ENCODE peak calls at places on chromosomes 4 and X, in four cellular contexts. One of them, this sample, is unnamed.
A peak's percentile ranks its signal among the peaks of the same experiment; 100 is the strongest.

GRCh38 chrX:53440631-53441517 is 6.7 kb upstream of the HSD17B10 start:
- DNase-seq in cardiac muscle cell: no peak
- DNase-seq in CD4-positive, alpha-beta T cell: no peak
- DNase-seq in substantia nigra: no peak
- DNase-seq in this sample: peak; percentile 87

GRCh38 chrX:139332441-139332840 is 198.1 kb upstream of the F9 start:
- DNase-seq in cardiac muscle cell: no peak
- DNase-seq in CD4-positive, alpha-beta T cell: no peak
- DNase-seq in substantia nigra: no peak
- DNase-seq in this sample: no peak

GRCh38 chrX:3493605-3494004 is 147.2 kb upstream of the MXRA5 start:
- DNase-seq in cardiac muscle cell: no peak
- DNase-seq in CD4-positive, alpha-beta T cell: no peak
- DNase-seq in substantia nigra: no peak
- DNase-seq in this sample: no peak

GRCh38 chr4:25020240-25020639 is 10.5 kb downstream of the LGI2 start:
- DNase-seq in cardiac muscle cell: no peak
- DNase-seq in CD4-positive, alpha-beta T cell: no peak
- DNase-seq in substantia nigra: no peak
- DNase-seq in this sample: no peak

GRCh38 chr4:182711211-182711610 is 206.0 kb downstream of the DCTD start:
- DNase-seq in cardiac muscle cell: no peak
- DNase-seq in CD4-positive, alpha-beta T cell: no peak
- DNase-seq in substantia nigra: no peak
- DNase-seq in this sample: no peak

GRCh38 chr4:54320826-54321320 is 91.8 kb downstream of the PDGFRA start:
- DNase-seq in cardiac muscle cell: no peak
- DNase-seq in CD4-positive, alpha-beta T cell: no peak
- DNase-seq in substantia nigra: no peak
- DNase-seq in this sample: no peak

GRCh38 chr4:40395166-40395900 is 60.2 kb downstream of the CHRNA9 start:
- DNase-seq in cardiac muscle cell: no peak
- DNase-seq in CD4-positive, alpha-beta T cell: no peak
- DNase-seq in substantia nigra: no peak
- DNase-seq in this sample: no peak

GRCh38 chrX:121109986-121110385 is 62.6 kb downstream of the GLUD2 start:
- DNase-seq in cardiac muscle cell: no peak
- DNase-seq in CD4-positive, alpha-beta T cell: no peak
- DNase-seq in substantia nigra: no peak
- DNase-seq in this sample: no peak

GRCh38 chrX:115311139-115311538 is 21.6 kb downstream of the LUZP4 start:
- DNase-seq in cardiac muscle cell: no peak
- DNase-seq in CD4-positive, alpha-beta T cell: no peak
- DNase-seq in substantia nigra: no peak
- DNase-seq in this sample: no peak

GRCh38 chr4:2786152-2786671 is 6.7 kb upstream of the SH3BP2 start:
- DNase-seq in cardiac muscle cell: no peak
- DNase-seq in CD4-positive, alpha-beta T cell: no peak
- DNase-seq in substantia nigra: no peak
- DNase-seq in this sample: no peak

GRCh38 chr4:40995850-40996249 is 218.5 kb downstream of the APBB2 start:
- DNase-seq in cardiac muscle cell: no peak
- DNase-seq in CD4-positive, alpha-beta T cell: no peak
- DNase-seq in substantia nigra: no peak
- DNase-seq in this sample: no peak

GRCh38 chr4:27048350-27049100 is 187.9 kb downstream of the STIM2 start:
- DNase-seq in cardiac muscle cell: peak; percentile 47
- DNase-seq in CD4-positive, alpha-beta T cell: no peak
- DNase-seq in substantia nigra: no peak
- DNase-seq in this sample: no peak

GRCh38 chr4:133148690-133149363 is at the start of gene PCDH10:
- DNase-seq in cardiac muscle cell: peak; percentile 96
- DNase-seq in CD4-positive, alpha-beta T cell: no peak
- DNase-seq in substantia nigra: peak; percentile 97
- DNase-seq in this sample: peak; percentile 82

GRCh38 chr4:7865533-7865932 is 74.1 kb downstream of the AFAP1 start:
- DNase-seq in cardiac muscle cell: no peak
- DNase-seq in CD4-positive, alpha-beta T cell: no peak
- DNase-seq in substantia nigra: no peak
- DNase-seq in this sample: no peak

GRCh38 chr4:7244343-7244680 is 52.0 kb downstream of the SORCS2 start:
- DNase-seq in cardiac muscle cell: no peak
- DNase-seq in CD4-positive, alpha-beta T cell: no peak
- DNase-seq in substantia nigra: peak; percentile 12
- DNase-seq in this sample: peak; percentile 76

GRCh38 chrX:40107291-40108083 is 9.7 kb upstream of the BCOR start:
- DNase-seq in cardiac muscle cell: peak; percentile 73
- DNase-seq in CD4-positive, alpha-beta T cell: no peak
- DNase-seq in substantia nigra: peak; percentile 21
- DNase-seq in this sample: peak; percentile 91

GRCh38 chr4:5489260-5489659 is 219.1 kb downstream of the EVC2 start:
- DNase-seq in cardiac muscle cell: no peak
- DNase-seq in CD4-positive, alpha-beta T cell: no peak
- DNase-seq in substantia nigra: no peak
- DNase-seq in this sample: no peak

GRCh38 chrX:150361777-150362351 is 1.3 kb upstream of the MAMLD1 start:
- DNase-seq in cardiac muscle cell: no peak
- DNase-seq in CD4-positive, alpha-beta T cell: no peak
- DNase-seq in substantia nigra: no peak
- DNase-seq in this sample: no peak

GRCh38 chr4:20598626-20599025 is 101.6 kb upstream of the PACRGL start:
- DNase-seq in cardiac muscle cell: no peak
- DNase-seq in CD4-positive, alpha-beta T cell: no peak
- DNase-seq in substantia nigra: no peak
- DNase-seq in this sample: no peak

GRCh38 chr4:61202100-61202637 is 2.0 kb downstream of the ADGRL3 start:
- DNase-seq in cardiac muscle cell: peak; percentile 32
- DNase-seq in CD4-positive, alpha-beta T cell: no peak
- DNase-seq in substantia nigra: peak; percentile 36
- DNase-seq in this sample: peak; percentile 83

GRCh38 chr4:152099061-152099425 is 338.2 kb upstream of the GATB start:
- DNase-seq in cardiac muscle cell: no peak
- DNase-seq in CD4-positive, alpha-beta T cell: no peak
- DNase-seq in substantia nigra: no peak
- DNase-seq in this sample: no peak

GRCh38 chr4:175273995-175274753 is 356.0 kb downstream of the ADAM29 start:
- DNase-seq in cardiac muscle cell: no peak
- DNase-seq in CD4-positive, alpha-beta T cell: no peak
- DNase-seq in substantia nigra: no peak
- DNase-seq in this sample: no peak

GRCh38 chrX:22389544-22390243 is 117.0 kb downstream of the CBLL2 start:
- DNase-seq in cardiac muscle cell: no peak
- DNase-seq in CD4-positive, alpha-beta T cell: no peak
- DNase-seq in substantia nigra: no peak
- DNase-seq in this sample: no peak

GRCh38 chrX:2931155-2931554 is 2.0 kb upstream of the ARSD start:
- DNase-seq in cardiac muscle cell: no peak
- DNase-seq in CD4-positive, alpha-beta T cell: no peak
- DNase-seq in substantia nigra: no peak
- DNase-seq in this sample: no peak

GRCh38 chr4:146643812-146644401 is 5.2 kb downstream of the POU4F2 start:
- DNase-seq in cardiac muscle cell: peak; percentile 73
- DNase-seq in CD4-positive, alpha-beta T cell: no peak
- DNase-seq in substantia nigra: no peak
- DNase-seq in this sample: no peak

GRCh38 chrX:17361620-17362019 is 13.4 kb upstream of the NHS start:
- DNase-seq in cardiac muscle cell: no peak
- DNase-seq in CD4-positive, alpha-beta T cell: no peak
- DNase-seq in substantia nigra: no peak
- DNase-seq in this sample: no peak

GRCh38 chr4:40228497-40229365 is 31.9 kb downstream of the RHOH start:
- DNase-seq in cardiac muscle cell: no peak
- DNase-seq in CD4-positive, alpha-beta T cell: no peak
- DNase-seq in substantia nigra: no peak
- DNase-seq in this sample: no peak

GRCh38 chrX:105564536-105564935 is 257.8 kb upstream of the NRK start:
- DNase-seq in cardiac muscle cell: no peak
- DNase-seq in CD4-positive, alpha-beta T cell: no peak
- DNase-seq in substantia nigra: no peak
- DNase-seq in this sample: no peak

GRCh38 chr4:7763106-7763505 is 176.6 kb downstream of the AFAP1 start:
- DNase-seq in cardiac muscle cell: no peak
- DNase-seq in CD4-positive, alpha-beta T cell: no peak
- DNase-seq in substantia nigra: no peak
- DNase-seq in this sample: no peak

GRCh38 chrX:24081661-24082154 is 27.0 kb downstream of the EIF2S3 start:
- DNase-seq in cardiac muscle cell: peak; percentile 38
- DNase-seq in CD4-positive, alpha-beta T cell: peak; percentile 29
- DNase-seq in substantia nigra: peak; percentile 19
- DNase-seq in this sample: no peak

GRCh38 chrX:71291381-71291780 is 7.9 kb downstream of the NONO start:
- DNase-seq in cardiac muscle cell: no peak
- DNase-seq in CD4-positive, alpha-beta T cell: no peak
- DNase-seq in substantia nigra: no peak
- DNase-seq in this sample: no peak

GRCh38 chrX:140928739-140929138 is 73.7 kb upstream of the SPANXB1 start:
- DNase-seq in cardiac muscle cell: no peak
- DNase-seq in CD4-positive, alpha-beta T cell: no peak
- DNase-seq in substantia nigra: no peak
- DNase-seq in this sample: no peak

GRCh38 chrX:56618250-56618649 is 54.8 kb downstream of the UBQLN2 start:
- DNase-seq in cardiac muscle cell: no peak
- DNase-seq in CD4-positive, alpha-beta T cell: no peak
- DNase-seq in substantia nigra: no peak
- DNase-seq in this sample: no peak

GRCh38 chr4:79820427-79820826 is 252.6 kb downstream of the ANTXR2 start:
- DNase-seq in cardiac muscle cell: no peak
- DNase-seq in CD4-positive, alpha-beta T cell: no peak
- DNase-seq in substantia nigra: no peak
- DNase-seq in this sample: no peak

GRCh38 chr4:23887173-23887572 is 2.7 kb downstream of the PPARGC1A start:
- DNase-seq in cardiac muscle cell: no peak
- DNase-seq in CD4-positive, alpha-beta T cell: no peak
- DNase-seq in substantia nigra: no peak
- DNase-seq in this sample: no peak

GRCh38 chr4:121685257-121685656 is 11.5 kb downstream of the ANXA5 start:
- DNase-seq in cardiac muscle cell: no peak
- DNase-seq in CD4-positive, alpha-beta T cell: no peak
- DNase-seq in substantia nigra: no peak
- DNase-seq in this sample: no peak
- H3K27ac ChIP-seq in cardiac muscle cell: no peak overlapping the region
- H3K27ac ChIP-seq in CD4-positive, alpha-beta T cell: no peak overlapping the region
- H3K27ac ChIP-seq in substantia nigra: no peak overlapping the region
- H3K27ac ChIP-seq in this sample: no peak overlapping the region

GRCh38 chr4:162232349-162232748 is 68.5 kb upstream of the FSTL5 start:
- DNase-seq in cardiac muscle cell: no peak
- DNase-seq in CD4-positive, alpha-beta T cell: no peak
- DNase-seq in substantia nigra: no peak
- DNase-seq in this sample: no peak

GRCh38 chr4:162239992-162240769 is 76.4 kb upstream of the FSTL5 start:
- DNase-seq in cardiac muscle cell: no peak
- DNase-seq in CD4-positive, alpha-beta T cell: no peak
- DNase-seq in substantia nigra: no peak
- DNase-seq in this sample: no peak

GRCh38 chr4:162237676-162238075 is 73.9 kb upstream of the FSTL5 start:
- DNase-seq in cardiac muscle cell: no peak
- DNase-seq in CD4-positive, alpha-beta T cell: no peak
- DNase-seq in substantia nigra: no peak
- DNase-seq in this sample: no peak

GRCh38 chr4:162229670-162230069 is 65.9 kb upstream of the FSTL5 start:
- DNase-seq in cardiac muscle cell: no peak
- DNase-seq in CD4-positive, alpha-beta T cell: no peak
- DNase-seq in substantia nigra: no peak
- DNase-seq in this sample: no peak

DNA sequence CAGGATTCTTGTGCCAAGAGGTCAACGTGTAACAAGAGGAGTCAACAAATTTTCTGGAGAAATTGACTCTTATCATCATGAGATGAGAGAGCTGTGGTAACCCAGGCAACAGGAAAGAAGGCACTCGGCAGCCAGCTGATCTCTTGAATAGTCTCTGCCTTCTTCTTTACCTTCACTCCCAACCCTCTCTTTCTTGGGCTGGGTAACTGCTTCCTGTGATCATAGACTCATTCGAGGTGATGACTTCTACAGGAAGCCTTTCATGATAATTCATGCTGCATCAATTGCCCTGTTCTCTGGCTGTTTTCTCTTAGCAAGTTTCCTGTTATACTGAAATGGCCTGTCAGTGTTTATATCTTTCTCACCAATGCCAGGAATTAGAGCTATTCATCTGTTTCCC is 70.8 kb upstream of the FSTL5 start:
- DNase-seq in cardiac muscle cell: no peak
- DNase-seq in CD4-positive, alpha-beta T cell: no peak
- DNase-seq in substantia nigra: no peak
- DNase-seq in this sample: no peak
- H3K27ac ChIP-seq in cardiac muscle cell: no peak overlapping the region
- H3K27ac ChIP-seq in CD4-positive, alpha-beta T cell: no peak overlapping the region
- H3K27ac ChIP-seq in substantia nigra: no peak overlapping the region
- H3K27ac ChIP-seq in this sample: no peak overlapping the region

DNA sequence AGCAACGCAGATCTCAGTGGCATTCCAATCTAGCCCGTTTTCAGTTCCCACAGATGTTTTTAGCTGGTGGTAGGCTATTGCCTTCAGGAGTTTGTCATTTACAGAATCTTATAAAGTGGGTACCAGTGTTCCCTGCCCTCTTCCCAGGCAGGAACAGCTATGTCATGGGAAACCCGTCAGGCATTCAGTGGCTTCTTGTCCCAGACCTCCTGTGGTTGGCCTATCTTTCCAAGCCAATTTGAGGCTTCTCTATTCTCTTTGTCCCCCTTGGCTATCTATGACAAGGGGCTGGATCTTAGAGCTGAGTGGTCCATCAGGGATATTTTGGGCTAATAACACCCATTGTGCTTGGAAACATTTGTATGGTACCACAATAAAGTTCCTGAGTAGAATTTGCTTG is 33.6 kb upstream of the RPL34 start:
- DNase-seq in cardiac muscle cell: no peak
- DNase-seq in CD4-positive, alpha-beta T cell: no peak
- DNase-seq in substantia nigra: no peak
- DNase-seq in this sample: no peak
- H3K27ac ChIP-seq in cardiac muscle cell: no peak overlapping the region
- H3K27ac ChIP-seq in CD4-positive, alpha-beta T cell: no peak overlapping the region
- H3K27ac ChIP-seq in substantia nigra: no peak overlapping the region
- H3K27ac ChIP-seq in this sample: no peak overlapping the region

GRCh38 chrX:108223606-108224005 is 132.0 kb downstream of the ATG4A start:
- DNase-seq in cardiac muscle cell: no peak
- DNase-seq in CD4-positive, alpha-beta T cell: no peak
- DNase-seq in substantia nigra: no peak
- DNase-seq in this sample: no peak
- H3K27ac ChIP-seq in cardiac muscle cell: no peak overlapping the region
- H3K27ac ChIP-seq in CD4-positive, alpha-beta T cell: no peak overlapping the region
- H3K27ac ChIP-seq in substantia nigra: no peak overlapping the region
- H3K27ac ChIP-seq in this sample: no peak overlapping the region